ENCODE peak calls at places on chromosomes 3 and 15, in five cellular contexts. Q is mucosa of descending colon, L is Panc1, D is pancreas, T is psoas muscle. B is an unnamed sample.

GRCh38 chr3:150104564-150104963 is 133.9 kb upstream of the PFN2 start:
- DNase-seq in Q (no peak), L (no peak), D (no peak), T (no peak), B (no peak)

GRCh38 chr3:194521514-194522260 is 34.9 kb upstream of the ATP13A3 start:
- DNase-seq in Q (no peak), L (no peak), D (no peak), T (no peak), B (no peak)

GRCh38 chr3:129317014-129317771 is 38.5 kb downstream of the HMCES start:
- DNase-seq in Q (no peak), L (no peak), D (no peak), T (peak; percentile 72), B (no peak)

GRCh38 chr15:67085818-67086649 is 20.6 kb downstream of the SMAD3 start:
- DNase-seq in Q (no peak), L (no peak), D (no peak), T (no peak), B (no peak)

GRCh38 chr3:127755305-127755681 is 67.0 kb downstream of the MGLL start:
- DNase-seq in Q (no peak), L (no peak), D (no peak), T (no peak), B (no peak)

GRCh38 chr3:79297242-79297641 is 470.6 kb downstream of the ROBO1 start:
- DNase-seq in Q (no peak), L (no peak), D (no peak), T (no peak), B (no peak)

GRCh38 chr3:24215518-24215917 is 270.4 kb downstream of the NR1D2 start:
- DNase-seq in Q (no peak), L (no peak), D (no peak), T (no peak), B (no peak)

GRCh38 chr3:58222161-58222724 is 11.5 kb upstream of the DNASE1L3 start:
- DNase-seq in Q (no peak), L (no peak), D (no peak), T (no peak), B (no peak)

GRCh38 chr3:148500791-148501360 is 196.8 kb upstream of the AGTR1 start:
- DNase-seq in Q (no peak), L (no peak), D (no peak), T (no peak), B (no peak)

GRCh38 chr15:84108725-84109124 is 126.8 kb upstream of the GOLGA6L4 start:
- DNase-seq in Q (no peak), L (no peak), D (no peak), T (no peak), B (no peak)

GRCh38 chr3:105253225-105253624 is 113.5 kb upstream of the ALCAM start:
- DNase-seq in Q (no peak), L (no peak), D (no peak), T (no peak), B (no peak)

GRCh38 chr3:45947361-45947760 is 4.1 kb downstream of the CXCR6 start:
- DNase-seq in Q (no peak), L (no peak), D (no peak), T (no peak), B (no peak)

GRCh38 chr3:10518506-10519150 is 13.2 kb upstream of the ATP2B2 start:
- DNase-seq in Q (no peak), L (no peak), D (peak; percentile 50), T (peak; percentile 79), B (no peak)

GRCh38 chr3:180036678-180037455 is at the start of gene PEX5L:
- DNase-seq in Q (peak; percentile 44), L (no peak), D (peak; percentile 88), T (peak; percentile 54), B (no peak)

GRCh38 chr3:123907720-123908119 is 23.6 kb upstream of the MYLK start:
- DNase-seq in Q (no peak), L (no peak), D (no peak), T (no peak), B (no peak)

GRCh38 chr3:112395166-112395894 is 62.4 kb downstream of the CD200 start:
- DNase-seq in Q (no peak), L (no peak), D (no peak), T (no peak), B (no peak)

GRCh38 chr15:64969401-64969800 is 20.3 kb downstream of the SPG21 start:
- DNase-seq in Q (no peak), L (no peak), D (no peak), T (no peak), B (no peak)

GRCh38 chr15:89399390-89400120 is 64.9 kb upstream of the POLG start:
- DNase-seq in Q (no peak), L (no peak), D (peak; percentile 72), T (no peak), B (no peak)

GRCh38 chr3:140398387-140398786 is 279.5 kb upstream of the TRIM42 start:
- DNase-seq in Q (no peak), L (no peak), D (no peak), T (no peak), B (peak; percentile 8)

GRCh38 chr15:47991376-47991775 is 129.4 kb upstream of the SLC24A5 start:
- DNase-seq in Q (no peak), L (no peak), D (no peak), T (no peak), B (no peak)

GRCh38 chr3:46469680-46470357 is 5.1 kb upstream of the LTF start:
- DNase-seq in Q (no peak), L (no peak), D (peak; percentile 72), T (no peak), B (no peak)

GRCh38 chr3:53171109-53171453 is 10.1 kb downstream of the PRKCD start:
- DNase-seq in Q (no peak), L (no peak), D (no peak), T (no peak), B (no peak)

GRCh38 chr15:75339531-75340240 is 3.8 kb downstream of the COMMD4 start:
- DNase-seq in Q (no peak), L (no peak), D (no peak), T (no peak), B (no peak)

GRCh38 chr3:139940622-139941021 is 5.6 kb downstream of the CLSTN2 start:
- DNase-seq in Q (no peak), L (no peak), D (no peak), T (no peak), B (peak; percentile 70)

GRCh38 chr15:58649175-58649574 is 100.3 kb downstream of the ADAM10 start:
- DNase-seq in Q (no peak), L (no peak), D (no peak), T (no peak), B (no peak)

GRCh38 chr3:175948041-175948440 is 1088.9 kb downstream of the NAALADL2 start:
- DNase-seq in Q (no peak), L (no peak), D (no peak), T (no peak), B (no peak)

GRCh38 chr3:45881031-45882022 is 5.0 kb upstream of the CCR9 start:
- DNase-seq in Q (no peak), L (no peak), D (no peak), T (no peak), B (no peak)

GRCh38 chr15:64634576-64635485 is 140.6 kb downstream of the RBPMS2 start:
- DNase-seq in Q (no peak), L (no peak), D (no peak), T (no peak), B (no peak)

GRCh38 chr3:117495620-117496019 is 786.0 kb downstream of the TUSC7 start:
- DNase-seq in Q (no peak), L (no peak), D (no peak), T (no peak), B (no peak)

GRCh38 chr3:63642488-63642887 is 10.0 kb upstream of the SNTN start:
- DNase-seq in Q (no peak), L (no peak), D (no peak), T (no peak), B (no peak)

GRCh38 chr3:111538687-111539086 is 3.3 kb upstream of the CD96 start:
- DNase-seq in Q (no peak), L (no peak), D (no peak), T (no peak), B (no peak)

GRCh38 chr3:150078983-150079739 is 108.5 kb upstream of the PFN2 start:
- DNase-seq in Q (no peak), L (no peak), D (no peak), T (no peak), B (peak; percentile 88)

GRCh38 chr3:23805881-23806321 is at the start of gene UBE2E1:
- DNase-seq in Q (peak; percentile 86), L (no peak), D (peak; percentile 80), T (peak; percentile 87), B (no peak)

DNA sequence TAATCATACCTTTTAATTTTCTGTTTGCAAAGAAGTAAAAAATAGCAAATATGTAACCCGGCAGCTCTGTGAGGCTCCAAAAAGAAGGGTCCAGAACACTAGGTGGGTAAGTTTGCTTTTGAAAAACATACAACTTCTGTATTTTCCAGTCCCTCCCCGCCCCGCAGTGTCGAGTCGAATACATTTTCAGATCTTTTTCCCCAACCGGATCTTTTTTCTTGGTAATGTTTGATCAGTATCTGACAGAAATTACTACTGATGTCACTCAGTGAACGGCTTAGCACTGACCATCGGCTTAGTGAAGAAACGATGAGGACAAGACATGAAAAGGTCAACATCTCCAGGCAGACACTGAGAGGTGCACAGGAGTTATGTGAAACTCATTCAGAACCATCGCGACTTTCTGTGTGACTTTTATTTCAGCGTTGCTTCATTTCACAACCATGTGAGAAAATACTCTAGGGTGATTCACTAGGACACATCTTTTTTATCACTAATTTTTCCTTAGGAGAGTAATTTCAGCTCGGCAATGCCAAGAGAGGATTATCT is 11.0 kb downstream of the ISL2 start:
- DNase-seq in Q (no peak), L (no peak), D (no peak), T (no peak), B (no peak)
- H3K4me3 ChIP-seq in Q (no peak overlapping the region), L (no peak overlapping the region), D (no peak overlapping the region), T (no peak overlapping the region), B (peak overlapping the region; percentile 59)

DNA sequence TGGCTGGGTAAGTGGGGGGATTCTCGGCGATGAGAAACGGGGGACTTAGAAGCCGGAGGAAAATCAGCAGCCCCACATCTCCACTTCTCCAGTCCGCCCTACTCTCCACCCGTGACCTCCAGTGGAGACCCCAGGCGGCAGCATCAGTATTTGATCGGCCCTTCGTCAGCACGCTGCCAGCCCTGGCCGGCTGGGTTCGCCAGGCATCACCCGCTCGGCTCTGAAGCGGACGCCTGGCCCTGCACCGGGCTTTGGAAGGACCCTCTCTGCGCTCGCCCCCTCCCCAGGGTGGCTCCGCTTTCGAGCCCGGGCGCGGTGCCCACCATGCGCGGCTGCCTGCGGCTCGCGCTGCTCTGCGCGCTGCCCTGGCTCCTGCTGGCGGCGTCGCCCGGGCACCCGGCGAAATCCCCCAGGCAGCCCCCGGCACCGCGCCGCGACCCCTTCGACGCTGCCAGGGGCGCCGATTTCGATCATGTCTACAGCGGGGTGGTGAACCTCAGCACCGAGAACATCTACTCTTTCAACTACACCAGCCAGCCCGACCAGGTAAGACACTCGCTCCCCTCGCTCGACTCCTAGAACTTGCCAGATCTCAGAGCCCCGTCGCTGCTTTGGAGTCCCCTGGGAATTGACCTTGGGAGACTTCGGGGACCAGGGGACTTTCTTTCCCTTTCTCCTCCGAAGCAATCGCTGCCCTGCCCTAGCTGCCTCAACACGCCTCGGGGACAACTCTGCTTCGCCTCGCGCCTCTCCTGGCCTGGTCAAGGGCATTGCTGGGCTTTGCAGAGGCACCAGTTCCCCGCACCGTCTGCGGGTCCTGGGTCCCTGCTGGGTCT is 561 bp downstream of the SIDT1 start:
- DNase-seq in Q (peak; percentile 65), L (no peak), D (peak; percentile 78), T (peak; percentile 52), B (no peak)
- TF ChIP-seq CTCF in Q (no peak), L (no peak), D (no peak), T (no peak), B (no peak)

GRCh38 chr3:16515885-16516420 is 2.5 kb upstream of the RFTN1 start:
- DNase-seq in Q (no peak), L (no peak), D (no peak), T (no peak), B (no peak)
- H3K4me3 ChIP-seq in Q (no peak overlapping the region), L (no peak overlapping the region), D (no peak overlapping the region), T (peak overlapping the region; percentile 8), B (no peak overlapping the region)

GRCh38 chr3:197002701-197003454 is 26.7 kb downstream of the MELTF start:
- DNase-seq in Q (peak; percentile 92), L (no peak), D (peak; percentile 96), T (peak; percentile 85), B (no peak)
- TF ChIP-seq CTCF in Q (peak; percentile 82), L (peak; percentile 99), D (peak; percentile 75), T (peak; percentile 72), B (peak; percentile 84)

B was measured in esophagus muscularis mucosa.